ENCODE peak calls at places on chromosomes 1 and 21, in eight cellular contexts. One of them, this sample, is unnamed.

GRCh38 chr1:117060441-117061317 is 553 bp downstream of the TTF2 start:
- DNase-seq in heart left ventricle: no peak
- DNase-seq in neuronal stem cell: no peak
- DNase-seq in esophagus squamous epithelium: no peak
- DNase-seq in IMR-90: peak; percentile 34
- DNase-seq in MM.1S: peak; percentile 39
- DNase-seq in GM23248: peak; percentile 62
- DNase-seq in tibial artery: no peak
- DNase-seq in this sample: peak; percentile 63

GRCh38 chr1:40078512-40079333 is 18.3 kb downstream of the PPT1 start:
- DNase-seq in heart left ventricle: no peak
- DNase-seq in neuronal stem cell: peak; percentile 58
- DNase-seq in esophagus squamous epithelium: no peak
- DNase-seq in IMR-90: peak; percentile 46
- DNase-seq in MM.1S: peak; percentile 52
- DNase-seq in GM23248: peak; percentile 64
- DNase-seq in tibial artery: no peak
- DNase-seq in this sample: no peak

GRCh38 chr1:178047403-178048093 is 46.4 kb upstream of the RASAL2 start:
- DNase-seq in heart left ventricle: no peak
- DNase-seq in neuronal stem cell: no peak
- DNase-seq in esophagus squamous epithelium: no peak
- DNase-seq in IMR-90: no peak
- DNase-seq in MM.1S: no peak
- DNase-seq in GM23248: no peak
- DNase-seq in tibial artery: no peak
- DNase-seq in this sample: no peak

GRCh38 chr1:155324717-155325595 is 4.3 kb downstream of the RUSC1 start:
- DNase-seq in heart left ventricle: peak; percentile 80
- DNase-seq in neuronal stem cell: no peak
- DNase-seq in esophagus squamous epithelium: no peak
- DNase-seq in IMR-90: peak; percentile 40
- DNase-seq in MM.1S: peak; percentile 17
- DNase-seq in GM23248: peak; percentile 81
- DNase-seq in tibial artery: peak; percentile 75
- DNase-seq in this sample: peak; percentile 73

GRCh38 chr21:29449306-29449940 is 150.7 kb downstream of the BACH1 start:
- DNase-seq in heart left ventricle: no peak
- DNase-seq in neuronal stem cell: no peak
- DNase-seq in esophagus squamous epithelium: no peak
- DNase-seq in IMR-90: no peak
- DNase-seq in MM.1S: no peak
- DNase-seq in GM23248: no peak
- DNase-seq in tibial artery: no peak
- DNase-seq in this sample: no peak

GRCh38 chr1:223006794-223007193 is 136.3 kb downstream of the TLR5 start:
- DNase-seq in heart left ventricle: no peak
- DNase-seq in neuronal stem cell: no peak
- DNase-seq in esophagus squamous epithelium: no peak
- DNase-seq in IMR-90: no peak
- DNase-seq in MM.1S: no peak
- DNase-seq in GM23248: no peak
- DNase-seq in tibial artery: no peak
- DNase-seq in this sample: no peak

GRCh38 chr1:97904528-97904927 is 16.3 kb downstream of the DPYD start:
- DNase-seq in heart left ventricle: no peak
- DNase-seq in neuronal stem cell: no peak
- DNase-seq in esophagus squamous epithelium: no peak
- DNase-seq in IMR-90: peak; percentile 54
- DNase-seq in MM.1S: no peak
- DNase-seq in GM23248: peak; percentile 74
- DNase-seq in tibial artery: no peak
- DNase-seq in this sample: no peak

GRCh38 chr1:65457868-65458267 is 37.4 kb downstream of the LEPR start:
- DNase-seq in heart left ventricle: no peak
- DNase-seq in neuronal stem cell: no peak
- DNase-seq in esophagus squamous epithelium: no peak
- DNase-seq in IMR-90: no peak
- DNase-seq in MM.1S: no peak
- DNase-seq in GM23248: no peak
- DNase-seq in tibial artery: no peak
- DNase-seq in this sample: no peak

GRCh38 chr1:68081775-68082283 is 31.4 kb upstream of the DIRAS3 start:
- DNase-seq in heart left ventricle: no peak
- DNase-seq in neuronal stem cell: no peak
- DNase-seq in esophagus squamous epithelium: no peak
- DNase-seq in IMR-90: peak; percentile 28
- DNase-seq in MM.1S: no peak
- DNase-seq in GM23248: peak; percentile 7
- DNase-seq in tibial artery: no peak
- DNase-seq in this sample: no peak

GRCh38 chr1:20200966-20201365 is 14.6 kb upstream of the PLA2G2C start:
- DNase-seq in heart left ventricle: no peak
- DNase-seq in neuronal stem cell: no peak
- DNase-seq in esophagus squamous epithelium: no peak
- DNase-seq in IMR-90: no peak
- DNase-seq in MM.1S: no peak
- DNase-seq in GM23248: no peak
- DNase-seq in tibial artery: no peak
- DNase-seq in this sample: no peak

GRCh38 chr1:25106981-25107642 is 125.2 kb downstream of the SYF2 start:
- DNase-seq in heart left ventricle: no peak
- DNase-seq in neuronal stem cell: no peak
- DNase-seq in esophagus squamous epithelium: no peak
- DNase-seq in IMR-90: no peak
- DNase-seq in MM.1S: no peak
- DNase-seq in GM23248: peak; percentile 24
- DNase-seq in tibial artery: no peak
- DNase-seq in this sample: no peak

GRCh38 chr1:209627349-209628196 is 24.7 kb downstream of the LAMB3 start:
- DNase-seq in heart left ventricle: peak; percentile 88
- DNase-seq in neuronal stem cell: peak; percentile 85
- DNase-seq in esophagus squamous epithelium: no peak
- DNase-seq in IMR-90: peak; percentile 69
- DNase-seq in MM.1S: peak; percentile 75
- DNase-seq in GM23248: peak; percentile 75
- DNase-seq in tibial artery: no peak
- DNase-seq in this sample: peak; percentile 91

GRCh38 chr1:6116137-6116536 is 64.0 kb downstream of the CHD5 start:
- DNase-seq in heart left ventricle: no peak
- DNase-seq in neuronal stem cell: no peak
- DNase-seq in esophagus squamous epithelium: no peak
- DNase-seq in IMR-90: peak; percentile 43
- DNase-seq in MM.1S: no peak
- DNase-seq in GM23248: peak; percentile 40
- DNase-seq in tibial artery: no peak
- DNase-seq in this sample: no peak

GRCh38 chr1:115595279-115596079 is 46.3 kb upstream of the VANGL1 start:
- DNase-seq in heart left ventricle: peak; percentile 88
- DNase-seq in neuronal stem cell: peak; percentile 79
- DNase-seq in esophagus squamous epithelium: peak; percentile 2
- DNase-seq in IMR-90: peak; percentile 96
- DNase-seq in MM.1S: peak; percentile 19
- DNase-seq in GM23248: peak; percentile 99
- DNase-seq in tibial artery: peak; percentile 91
- DNase-seq in this sample: peak; percentile 91

GRCh38 chr1:30758785-30759380 is 1.3 kb upstream of the LAPTM5 start:
- DNase-seq in heart left ventricle: no peak
- DNase-seq in neuronal stem cell: no peak
- DNase-seq in esophagus squamous epithelium: no peak
- DNase-seq in IMR-90: no peak
- DNase-seq in MM.1S: peak; percentile 68
- DNase-seq in GM23248: peak; percentile 24
- DNase-seq in tibial artery: no peak
- DNase-seq in this sample: no peak

DNA sequence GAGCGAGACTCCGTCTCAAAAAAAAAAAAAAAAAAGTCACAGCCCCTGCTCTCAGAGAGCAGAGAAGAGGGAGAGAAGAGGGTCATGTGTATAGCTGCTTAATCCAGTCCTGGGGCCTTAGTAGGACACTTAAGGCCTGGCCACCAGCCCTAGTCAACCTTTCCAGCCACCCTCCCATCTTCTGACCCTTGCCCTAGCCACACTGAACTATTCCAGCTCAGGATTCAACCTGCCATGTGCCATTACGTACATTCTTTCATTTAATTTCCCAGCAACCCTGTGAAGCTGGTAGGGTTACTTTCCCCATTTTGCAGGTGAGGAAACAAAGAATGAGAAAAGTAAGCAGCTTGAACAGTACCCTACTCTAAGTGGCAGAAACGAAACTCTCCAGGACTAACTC is 9.0 kb downstream of the FOXO6 start:
- DNase-seq in heart left ventricle: no peak
- DNase-seq in neuronal stem cell: no peak
- DNase-seq in esophagus squamous epithelium: no peak
- DNase-seq in IMR-90: no peak
- DNase-seq in MM.1S: no peak
- DNase-seq in GM23248: no peak
- DNase-seq in tibial artery: no peak
- DNase-seq in this sample: no peak
- H3K27me3 ChIP-seq in heart left ventricle: peaks cover 5% of the 10 kb centered on the region
- H3K27me3 ChIP-seq in neuronal stem cell: no peaks in the 10 kb centered on the region
- H3K27me3 ChIP-seq in esophagus squamous epithelium: peaks cover 61% of the 10 kb centered on the region
- H3K27me3 ChIP-seq in IMR-90: peaks cover 67% of the 10 kb centered on the region
- H3K27me3 ChIP-seq in MM.1S: peaks cover 23% of the 10 kb centered on the region
- H3K27me3 ChIP-seq in GM23248: peaks cover 33% of the 10 kb centered on the region
- H3K27me3 ChIP-seq in tibial artery: peaks cover 29% of the 10 kb centered on the region
- H3K27me3 ChIP-seq in this sample: no peaks in the 10 kb centered on the region

GRCh38 chr1:10213186-10213585 is 2.8 kb downstream of the KIF1B start:
- DNase-seq in heart left ventricle: no peak
- DNase-seq in neuronal stem cell: no peak
- DNase-seq in esophagus squamous epithelium: no peak
- DNase-seq in IMR-90: no peak
- DNase-seq in MM.1S: no peak
- DNase-seq in GM23248: peak; percentile 19
- DNase-seq in tibial artery: no peak
- DNase-seq in this sample: no peak

GRCh38 chr1:10220200-10220599 is 9.8 kb downstream of the KIF1B start:
- DNase-seq in heart left ventricle: no peak
- DNase-seq in neuronal stem cell: no peak
- DNase-seq in esophagus squamous epithelium: no peak
- DNase-seq in IMR-90: no peak
- DNase-seq in MM.1S: no peak
- DNase-seq in GM23248: no peak
- DNase-seq in tibial artery: no peak
- DNase-seq in this sample: no peak

GRCh38 chr1:10212476-10212875 is 2.1 kb downstream of the KIF1B start:
- DNase-seq in heart left ventricle: no peak
- DNase-seq in neuronal stem cell: no peak
- DNase-seq in esophagus squamous epithelium: no peak
- DNase-seq in IMR-90: no peak
- DNase-seq in MM.1S: no peak
- DNase-seq in GM23248: no peak
- DNase-seq in tibial artery: no peak
- DNase-seq in this sample: no peak

GRCh38 chr1:10217748-10218441 is 7.5 kb downstream of the KIF1B start:
- DNase-seq in heart left ventricle: no peak
- DNase-seq in neuronal stem cell: no peak
- DNase-seq in esophagus squamous epithelium: no peak
- DNase-seq in IMR-90: no peak
- DNase-seq in MM.1S: peak; percentile 32
- DNase-seq in GM23248: peak; percentile 82
- DNase-seq in tibial artery: peak; percentile 9
- DNase-seq in this sample: no peak

GRCh38 chr1:10216148-10216749 is 5.9 kb downstream of the KIF1B start:
- DNase-seq in heart left ventricle: no peak
- DNase-seq in neuronal stem cell: no peak
- DNase-seq in esophagus squamous epithelium: no peak
- DNase-seq in IMR-90: no peak
- DNase-seq in MM.1S: no peak
- DNase-seq in GM23248: no peak
- DNase-seq in tibial artery: no peak
- DNase-seq in this sample: no peak
- H3K27ac ChIP-seq in heart left ventricle: peak overlapping the region; percentile 65
- H3K27ac ChIP-seq in neuronal stem cell: peak overlapping the region; percentile 20
- H3K27ac ChIP-seq in esophagus squamous epithelium: no peak overlapping the region
- H3K27ac ChIP-seq in IMR-90: no peak overlapping the region
- H3K27ac ChIP-seq in MM.1S: no peak overlapping the region
- H3K27ac ChIP-seq in GM23248: no peak overlapping the region
- H3K27ac ChIP-seq in tibial artery: no peak overlapping the region
- H3K27ac ChIP-seq in this sample: peak overlapping the region; percentile 57

DNA sequence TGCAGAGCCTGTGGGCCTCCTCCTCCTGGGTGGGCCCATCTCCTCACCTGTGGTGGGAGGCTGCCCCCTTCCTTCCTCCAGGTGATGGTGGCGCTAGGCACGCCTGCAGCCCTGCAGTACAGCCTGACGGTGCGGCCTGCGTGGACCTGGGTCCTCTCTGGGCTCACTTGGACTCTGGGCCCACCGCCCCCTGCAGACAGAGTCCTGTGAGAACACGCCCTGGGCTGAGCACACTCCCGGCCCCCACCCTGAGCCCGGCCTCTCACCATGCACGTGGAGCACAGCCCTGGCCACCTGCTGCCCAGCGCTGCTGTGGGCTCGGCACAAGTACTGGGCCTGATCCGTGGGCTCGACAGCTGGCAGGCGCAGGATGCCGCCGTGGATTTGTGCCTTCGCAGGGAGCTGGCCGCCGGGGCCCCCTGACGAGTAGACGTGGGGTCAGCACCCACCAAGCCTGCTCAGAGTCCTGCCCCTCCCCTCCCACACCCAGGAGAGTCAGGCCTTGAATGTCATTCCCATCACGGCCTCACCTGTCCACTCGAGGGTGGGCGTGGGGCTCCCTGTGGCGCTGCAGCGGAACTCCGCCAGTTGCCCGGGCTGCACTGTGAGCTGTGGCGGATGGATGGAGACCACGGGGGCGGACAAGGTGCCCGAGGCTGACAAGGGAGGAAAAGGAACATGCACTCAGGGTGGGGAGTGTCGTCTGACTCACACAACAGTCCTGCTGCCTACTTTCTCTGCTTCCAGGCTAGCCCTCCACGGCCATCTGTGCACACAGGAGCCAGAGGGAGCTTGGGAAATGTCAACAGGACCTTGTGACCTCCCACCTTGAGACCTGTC is 43.4 kb downstream of the LDLRAD2 start:
- DNase-seq in heart left ventricle: no peak
- DNase-seq in neuronal stem cell: no peak
- DNase-seq in esophagus squamous epithelium: no peak
- DNase-seq in IMR-90: no peak
- DNase-seq in MM.1S: no peak
- DNase-seq in GM23248: peak; percentile 26
- DNase-seq in tibial artery: no peak
- DNase-seq in this sample: no peak
- H3K36me3 ChIP-seq in heart left ventricle: peaks cover 62% of the 10 kb centered on the region
- H3K36me3 ChIP-seq in neuronal stem cell: peaks cover 86% of the 10 kb centered on the region
- H3K36me3 ChIP-seq in esophagus squamous epithelium: peaks cover 76% of the 10 kb centered on the region
- H3K36me3 ChIP-seq in IMR-90: peaks cover 84% of the 10 kb centered on the region
- H3K36me3 ChIP-seq in MM.1S: no peaks in the 10 kb centered on the region
- H3K36me3 ChIP-seq in GM23248: peaks cover 44% of the 10 kb centered on the region
- H3K36me3 ChIP-seq in tibial artery: peaks cover 99% of the 10 kb centered on the region
- H3K36me3 ChIP-seq in this sample: peaks cover 30% of the 10 kb centered on the region

DNA sequence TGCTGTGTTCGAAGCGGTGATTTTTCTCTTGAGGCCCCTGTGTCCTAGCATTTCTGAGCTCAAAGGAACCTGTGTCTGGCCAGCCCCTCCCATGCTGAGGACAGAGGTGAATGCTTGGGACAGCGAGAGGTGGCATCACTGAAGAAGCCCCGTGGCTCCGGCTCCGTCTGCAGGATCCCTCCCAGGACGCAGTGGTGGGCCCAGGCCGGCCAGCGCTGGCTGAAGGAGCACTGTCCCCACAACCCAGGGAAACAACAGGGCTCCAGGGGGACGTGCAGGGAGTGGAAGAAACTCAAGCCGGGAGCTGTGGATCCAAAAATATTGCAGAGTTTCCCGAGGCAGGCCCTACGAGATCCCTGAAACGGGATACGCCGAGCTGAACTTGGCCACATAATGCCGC is 164.0 kb upstream of the ARHGEF16 start:
- DNase-seq in heart left ventricle: no peak
- DNase-seq in neuronal stem cell: no peak
- DNase-seq in esophagus squamous epithelium: no peak
- DNase-seq in IMR-90: no peak
- DNase-seq in MM.1S: no peak
- DNase-seq in GM23248: no peak
- DNase-seq in tibial artery: no peak
- DNase-seq in this sample: no peak
- H3K27me3 ChIP-seq in heart left ventricle: no peaks in the 10 kb centered on the region
- H3K27me3 ChIP-seq in neuronal stem cell: no peaks in the 10 kb centered on the region
- H3K27me3 ChIP-seq in esophagus squamous epithelium: peaks cover 87% of the 10 kb centered on the region
- H3K27me3 ChIP-seq in IMR-90: peaks cover 3% of the 10 kb centered on the region
- H3K27me3 ChIP-seq in MM.1S: peaks cover 95% of the 10 kb centered on the region
- H3K27me3 ChIP-seq in GM23248: peaks cover 50% of the 10 kb centered on the region
- H3K27me3 ChIP-seq in tibial artery: no peaks in the 10 kb centered on the region
- H3K27me3 ChIP-seq in this sample: no peaks in the 10 kb centered on the region

This sample was measured in aorta.